ENCODE peak calls at places on chromosomes 6 and 20, in five cellular contexts. C is GM10248, D is G401, H is stomach, J is psoas muscle. Y is an unnamed sample.

GRCh38 chr6:28212510-28213212 is 12.4 kb upstream of the ZSCAN9 start:
- DNase-seq in C (peak), D (peak), H (no peak), J (no peak), Y (peak)

GRCh38 chr6:112237644-112238043 is 16.7 kb downstream of the LAMA4 start:
- DNase-seq in C (no peak), D (no peak), H (peak), J (no peak), Y (no peak)

GRCh38 chr20:10609726-10610125 is 64.1 kb downstream of the JAG1 start:
- DNase-seq in C (no peak), D (no peak), H (no peak), J (no peak), Y (no peak)

GRCh38 chr6:137571854-137572253 is 77.7 kb upstream of the OLIG3 start:
- DNase-seq in C (peak), D (peak), H (peak), J (no peak), Y (peak)

GRCh38 chr6:106448000-106448426 is 87.5 kb downstream of the CRYBG1 start:
- DNase-seq in C (peak), D (no peak), H (no peak), J (no peak), Y (peak)

GRCh38 chr6:119034827-119035458 is 43.5 kb downstream of the FAM184A start:
- DNase-seq in C (no peak), D (no peak), H (no peak), J (no peak), Y (no peak)

GRCh38 chr6:25788305-25788922 is 33.9 kb downstream of the SLC17A4 start:
- DNase-seq in C (peak), D (peak), H (peak), J (peak), Y (peak)

GRCh38 chr20:33443006-33443511 is 504 bp downstream of the SNTA1 start:
- DNase-seq in C (no peak), D (no peak), H (peak), J (peak), Y (peak)

GRCh38 chr6:160519603-160520042 is 144.5 kb downstream of the LPA start:
- DNase-seq in C (peak), D (peak), H (no peak), J (no peak), Y (no peak)

GRCh38 chr6:28008053-28008452 is 51.0 kb downstream of the OR2B6 start:
- DNase-seq in C (peak), D (no peak), H (no peak), J (no peak), Y (no peak)

GRCh38 chr6:166253277-166254229 is 54.6 kb downstream of the PRR18 start:
- DNase-seq in C (no peak), D (no peak), H (no peak), J (peak), Y (no peak)

GRCh38 chr6:6943411-6943810 is 164.3 kb upstream of the RREB1 start:
- DNase-seq in C (no peak), D (no peak), H (no peak), J (no peak), Y (no peak)

GRCh38 chr6:106098383-106099234 is 12.5 kb downstream of the PRDM1 start:
- DNase-seq in C (no peak), D (no peak), H (peak), J (no peak), Y (no peak)

GRCh38 chr20:60926831-60927230 is 325.2 kb upstream of the CDH4 start:
- DNase-seq in C (no peak), D (no peak), H (no peak), J (no peak), Y (no peak)

GRCh38 chr20:62822239-62822787 is 5.5 kb downstream of the COL9A3 start:
- DNase-seq in C (no peak), D (no peak), H (no peak), J (no peak), Y (no peak)

GRCh38 chr6:39927159-39927558 is 7.1 kb downstream of the MOCS1 start:
- DNase-seq in C (no peak), D (no peak), H (no peak), J (no peak), Y (no peak)

GRCh38 chr6:158769696-158770446 is 49.3 kb downstream of the EZR start:
- DNase-seq in C (no peak), D (peak), H (no peak), J (no peak), Y (no peak)

GRCh38 chr6:159871911-159872310 is 18.9 kb upstream of the MAS1 start:
- DNase-seq in C (no peak), D (no peak), H (no peak), J (no peak), Y (no peak)

Y was measured in GM19239.